ENCODE peak calls at places on chromosome 22, in six cellular contexts. One of them, this sample, is unnamed.

GRCh38 chr22:44246615-44247326 is 66.0 kb downstream of the SHISAL1 start:
- DNase-seq in IMR-90: no peak
- DNase-seq in naive thymus-derived CD4-positive, alpha-beta T cell: no peak
- DNase-seq in psoas muscle: no peak
- DNase-seq in thoracic aorta: no peak
- DNase-seq in GM23248: no peak
- DNase-seq in this sample: no peak

GRCh38 chr22:41237707-41238569 is 2.8 kb downstream of the CHADL start:
- DNase-seq in IMR-90: peak; percentile 13
- DNase-seq in naive thymus-derived CD4-positive, alpha-beta T cell: peak; percentile 86
- DNase-seq in psoas muscle: peak; percentile 64
- DNase-seq in thoracic aorta: no peak
- DNase-seq in GM23248: peak; percentile 59
- DNase-seq in this sample: peak; percentile 79

GRCh38 chr22:29782061-29782845 is 15.1 kb downstream of the UQCR10 start:
- DNase-seq in IMR-90: peak; percentile 46
- DNase-seq in naive thymus-derived CD4-positive, alpha-beta T cell: no peak
- DNase-seq in psoas muscle: peak; percentile 52
- DNase-seq in thoracic aorta: no peak
- DNase-seq in GM23248: peak; percentile 51
- DNase-seq in this sample: no peak

GRCh38 chr22:35344956-35345690 is 35.8 kb upstream of the HMOX1 start:
- DNase-seq in IMR-90: no peak
- DNase-seq in naive thymus-derived CD4-positive, alpha-beta T cell: no peak
- DNase-seq in psoas muscle: no peak
- DNase-seq in thoracic aorta: no peak
- DNase-seq in GM23248: no peak
- DNase-seq in this sample: no peak

GRCh38 chr22:36544107-36544620 is 15.2 kb upstream of the EIF3D start:
- DNase-seq in IMR-90: peak; percentile 74
- DNase-seq in naive thymus-derived CD4-positive, alpha-beta T cell: no peak
- DNase-seq in psoas muscle: no peak
- DNase-seq in thoracic aorta: no peak
- DNase-seq in GM23248: peak; percentile 95
- DNase-seq in this sample: no peak

GRCh38 chr22:26674211-26675190 is 17.1 kb downstream of the MIAT start:
- DNase-seq in IMR-90: no peak
- DNase-seq in naive thymus-derived CD4-positive, alpha-beta T cell: no peak
- DNase-seq in psoas muscle: no peak
- DNase-seq in thoracic aorta: no peak
- DNase-seq in GM23248: no peak
- DNase-seq in this sample: no peak

GRCh38 chr22:24592144-24592845 is 578 bp downstream of the LRRC75B start:
- DNase-seq in IMR-90: no peak
- DNase-seq in naive thymus-derived CD4-positive, alpha-beta T cell: no peak
- DNase-seq in psoas muscle: no peak
- DNase-seq in thoracic aorta: no peak
- DNase-seq in GM23248: peak; percentile 49
- DNase-seq in this sample: no peak

GRCh38 chr22:27317961-27318360 is 483.6 kb downstream of the MN1 start:
- DNase-seq in IMR-90: no peak
- DNase-seq in naive thymus-derived CD4-positive, alpha-beta T cell: no peak
- DNase-seq in psoas muscle: no peak
- DNase-seq in thoracic aorta: no peak
- DNase-seq in GM23248: no peak
- DNase-seq in this sample: no peak

GRCh38 chr22:44450503-44450902 is 47.5 kb downstream of the RTL6 start:
- DNase-seq in IMR-90: no peak
- DNase-seq in naive thymus-derived CD4-positive, alpha-beta T cell: no peak
- DNase-seq in psoas muscle: no peak
- DNase-seq in thoracic aorta: no peak
- DNase-seq in GM23248: no peak
- DNase-seq in this sample: no peak

GRCh38 chr22:30398685-30399680 is 2.2 kb downstream of the SEC14L2 start:
- DNase-seq in IMR-90: no peak
- DNase-seq in naive thymus-derived CD4-positive, alpha-beta T cell: peak; percentile 22
- DNase-seq in psoas muscle: no peak
- DNase-seq in thoracic aorta: no peak
- DNase-seq in GM23248: peak; percentile 61
- DNase-seq in this sample: no peak

GRCh38 chr22:50299724-50300619 is 7.5 kb downstream of the PLXNB2 start:
- DNase-seq in IMR-90: no peak
- DNase-seq in naive thymus-derived CD4-positive, alpha-beta T cell: no peak
- DNase-seq in psoas muscle: no peak
- DNase-seq in thoracic aorta: no peak
- DNase-seq in GM23248: peak; percentile 43
- DNase-seq in this sample: no peak

GRCh38 chr22:47220752-47221151 is 458.3 kb downstream of the TBC1D22A start:
- DNase-seq in IMR-90: no peak
- DNase-seq in naive thymus-derived CD4-positive, alpha-beta T cell: no peak
- DNase-seq in psoas muscle: no peak
- DNase-seq in thoracic aorta: no peak
- DNase-seq in GM23248: no peak
- DNase-seq in this sample: no peak

GRCh38 chr22:21991309-21991596 is 8.7 kb upstream of the TOP3B start:
- DNase-seq in IMR-90: no peak
- DNase-seq in naive thymus-derived CD4-positive, alpha-beta T cell: no peak
- DNase-seq in psoas muscle: no peak
- DNase-seq in thoracic aorta: no peak
- DNase-seq in GM23248: no peak
- DNase-seq in this sample: no peak
- H3K27me3 ChIP-seq in IMR-90: peaks cover 64% of the 10 kb centered on the region
- H3K27me3 ChIP-seq in naive thymus-derived CD4-positive, alpha-beta T cell: no peaks in the 10 kb centered on the region
- H3K27me3 ChIP-seq in psoas muscle: no peaks in the 10 kb centered on the region
- H3K27me3 ChIP-seq in thoracic aorta: no peaks in the 10 kb centered on the region
- H3K27me3 ChIP-seq in GM23248: peaks cover 12% of the 10 kb centered on the region
- H3K27me3 ChIP-seq in this sample: no peaks in the 10 kb centered on the region

GRCh38 chr22:33918676-33919590 is 1.3 kb downstream of the LARGE1 start:
- DNase-seq in IMR-90: peak; percentile 45
- DNase-seq in naive thymus-derived CD4-positive, alpha-beta T cell: no peak
- DNase-seq in psoas muscle: no peak
- DNase-seq in thoracic aorta: no peak
- DNase-seq in GM23248: peak; percentile 55
- DNase-seq in this sample: no peak

GRCh38 chr22:33919591-33920501 is at the start of gene LARGE1:
- DNase-seq in IMR-90: peak; percentile 20
- DNase-seq in naive thymus-derived CD4-positive, alpha-beta T cell: no peak
- DNase-seq in psoas muscle: peak; percentile 45
- DNase-seq in thoracic aorta: no peak
- DNase-seq in GM23248: peak; percentile 81
- DNase-seq in this sample: peak; percentile 79

GRCh38 chr22:33914699-33915098 is 5.6 kb downstream of the LARGE1 start:
- DNase-seq in IMR-90: no peak
- DNase-seq in naive thymus-derived CD4-positive, alpha-beta T cell: no peak
- DNase-seq in psoas muscle: no peak
- DNase-seq in thoracic aorta: no peak
- DNase-seq in GM23248: no peak
- DNase-seq in this sample: no peak

GRCh38 chr22:33920927-33921575 is 775 bp upstream of the LARGE1 start:
- DNase-seq in IMR-90: peak; percentile 94
- DNase-seq in naive thymus-derived CD4-positive, alpha-beta T cell: peak; percentile 75
- DNase-seq in psoas muscle: peak; percentile 100
- DNase-seq in thoracic aorta: peak; percentile 86
- DNase-seq in GM23248: peak; percentile 99
- DNase-seq in this sample: peak; percentile 99

DNA sequence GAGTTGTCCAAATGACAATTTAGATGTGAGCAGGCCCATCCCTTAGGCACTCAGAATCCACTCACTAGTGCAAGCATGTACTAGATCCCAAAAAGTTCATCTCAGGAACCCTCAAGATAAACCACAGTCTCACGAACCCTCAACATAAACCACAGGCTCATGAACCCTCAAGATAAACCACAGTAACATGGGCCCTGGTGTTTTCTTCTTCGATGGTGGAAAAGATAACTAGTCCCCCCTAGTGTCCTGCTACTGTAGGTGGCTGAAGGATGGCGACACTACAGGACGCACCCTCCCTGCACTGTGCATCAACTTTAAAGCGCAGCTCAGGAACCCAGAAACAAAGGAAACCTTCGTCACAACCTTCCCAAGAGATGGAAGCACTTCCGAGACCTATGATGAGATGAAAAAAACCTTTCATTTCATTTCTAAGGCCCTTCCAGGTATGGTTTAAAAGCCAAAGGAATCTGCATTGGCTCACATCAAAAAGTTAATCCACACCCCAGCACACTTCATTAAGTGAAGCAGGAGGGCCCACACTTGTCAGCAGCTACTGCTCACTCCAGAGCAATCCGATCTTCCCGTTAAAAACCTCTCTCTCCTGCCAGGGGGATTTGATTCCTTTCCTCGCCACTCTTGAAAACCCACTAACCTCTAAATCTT is 2.4 kb downstream of the LARGE1 start:
- DNase-seq in IMR-90: peak; percentile 50
- DNase-seq in naive thymus-derived CD4-positive, alpha-beta T cell: no peak
- DNase-seq in psoas muscle: no peak
- DNase-seq in thoracic aorta: no peak
- DNase-seq in GM23248: peak; percentile 40
- DNase-seq in this sample: no peak
- H3K4me3 ChIP-seq in IMR-90: no peak overlapping the region
- H3K4me3 ChIP-seq in naive thymus-derived CD4-positive, alpha-beta T cell: no peak overlapping the region
- H3K4me3 ChIP-seq in psoas muscle: peak overlapping the region; percentile 98
- H3K4me3 ChIP-seq in thoracic aorta: peak overlapping the region; percentile 89
- H3K4me3 ChIP-seq in GM23248: no peak overlapping the region
- H3K4me3 ChIP-seq in this sample: peak overlapping the region; percentile 6

GRCh38 chr22:42461511-42461910 is 29.3 kb upstream of the NFAM1 start:
- DNase-seq in IMR-90: no peak
- DNase-seq in naive thymus-derived CD4-positive, alpha-beta T cell: no peak
- DNase-seq in psoas muscle: no peak
- DNase-seq in thoracic aorta: no peak
- DNase-seq in GM23248: no peak
- DNase-seq in this sample: no peak
- H3K27me3 ChIP-seq in IMR-90: peaks cover 44% of the 10 kb centered on the region
- H3K27me3 ChIP-seq in naive thymus-derived CD4-positive, alpha-beta T cell: no peaks in the 10 kb centered on the region
- H3K27me3 ChIP-seq in psoas muscle: peaks cover 58% of the 10 kb centered on the region
- H3K27me3 ChIP-seq in thoracic aorta: peaks cover 3% of the 10 kb centered on the region
- H3K27me3 ChIP-seq in GM23248: peaks cover 63% of the 10 kb centered on the region
- H3K27me3 ChIP-seq in this sample: no peaks in the 10 kb centered on the region

GRCh38 chr22:39941661-39942060 is 18.5 kb upstream of the TMA7B start:
- DNase-seq in IMR-90: no peak
- DNase-seq in naive thymus-derived CD4-positive, alpha-beta T cell: no peak
- DNase-seq in psoas muscle: no peak
- DNase-seq in thoracic aorta: no peak
- DNase-seq in GM23248: no peak
- DNase-seq in this sample: no peak

GRCh38 chr22:39938509-39938908 is 21.7 kb upstream of the TMA7B start:
- DNase-seq in IMR-90: no peak
- DNase-seq in naive thymus-derived CD4-positive, alpha-beta T cell: no peak
- DNase-seq in psoas muscle: no peak
- DNase-seq in thoracic aorta: no peak
- DNase-seq in GM23248: no peak
- DNase-seq in this sample: no peak

GRCh38 chr22:39937881-39938280 is 22.3 kb upstream of the TMA7B start:
- DNase-seq in IMR-90: no peak
- DNase-seq in naive thymus-derived CD4-positive, alpha-beta T cell: peak; percentile 70
- DNase-seq in psoas muscle: no peak
- DNase-seq in thoracic aorta: no peak
- DNase-seq in GM23248: no peak
- DNase-seq in this sample: no peak

GRCh38 chr22:39940757-39941305 is 19.4 kb upstream of the TMA7B start:
- DNase-seq in IMR-90: no peak
- DNase-seq in naive thymus-derived CD4-positive, alpha-beta T cell: peak; percentile 75
- DNase-seq in psoas muscle: no peak
- DNase-seq in thoracic aorta: no peak
- DNase-seq in GM23248: no peak
- DNase-seq in this sample: no peak

DNA sequence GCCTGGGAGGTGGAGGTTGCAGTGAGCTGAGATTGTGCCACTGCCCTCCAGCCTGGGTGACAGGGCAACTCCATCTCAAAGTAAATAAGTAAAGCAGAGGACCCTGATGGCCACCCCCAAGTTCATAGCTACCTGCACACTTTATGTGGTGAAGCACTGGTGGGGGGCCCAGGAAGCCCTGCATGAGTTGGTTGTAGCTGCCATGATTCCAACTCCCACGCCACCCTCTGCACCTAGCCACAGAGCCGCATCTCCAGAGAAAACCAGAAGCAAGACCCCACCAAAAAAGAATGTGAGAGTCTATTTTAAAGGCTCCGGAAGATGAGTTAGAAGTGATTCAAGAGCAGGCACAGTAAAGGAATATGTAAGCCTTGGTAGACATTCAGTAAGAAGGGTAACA is 20.4 kb upstream of the TMA7B start:
- DNase-seq in IMR-90: no peak
- DNase-seq in naive thymus-derived CD4-positive, alpha-beta T cell: no peak
- DNase-seq in psoas muscle: no peak
- DNase-seq in thoracic aorta: no peak
- DNase-seq in GM23248: no peak
- DNase-seq in this sample: no peak
- H3K4me3 ChIP-seq in IMR-90: no peak overlapping the region
- H3K4me3 ChIP-seq in naive thymus-derived CD4-positive, alpha-beta T cell: peak overlapping the region; percentile 32
- H3K4me3 ChIP-seq in psoas muscle: no peak overlapping the region
- H3K4me3 ChIP-seq in thoracic aorta: no peak overlapping the region
- H3K4me3 ChIP-seq in GM23248: no peak overlapping the region
- H3K4me3 ChIP-seq in this sample: no peak overlapping the region

This sample was measured in sigmoid colon.